ENCODE peak calls at places on chromosomes 16 and 17, in five cellular contexts. B, J, R, L and Z are unnamed samples.

GRCh38 chr17:7477392-7478275 is 1.8 kb downstream of the ZBTB4 start:
- DNase-seq in R (no peak), B (no peak), J (no peak), L (no peak), Z (peak; percentile 87)

GRCh38 chr16:57692636-57693035 is 2.0 kb upstream of the DRC7 start:
- DNase-seq in R (no peak), J (no peak), B (no peak), L (no peak), Z (no peak)

GRCh38 chr17:18356624-18357023 is 6.7 kb downstream of the SHMT1 start:
- DNase-seq in B (no peak), L (no peak), J (no peak), R (no peak), Z (no peak)

GRCh38 chr17:73613947-73614655 is 30.1 kb downstream of the SDK2 start:
- DNase-seq in L (no peak), B (no peak), J (no peak), R (peak; percentile 35), Z (peak; percentile 82)

GRCh38 chr17:40883031-40883430 is 2.0 kb downstream of the KRT20 start:
- DNase-seq in R (no peak), J (no peak), L (no peak), B (no peak), Z (no peak)

GRCh38 chr17:78862073-78863023 is 21.7 kb upstream of the USP36 start:
- DNase-seq in J (peak; percentile 79), R (no peak), L (no peak), B (peak; percentile 67), Z (no peak)

GRCh38 chr17:72392056-72393010 is 271.5 kb downstream of the SOX9 start:
- DNase-seq in J (no peak), L (no peak), R (no peak), B (no peak), Z (no peak)

GRCh38 chr17:17742133-17742621 is 60.9 kb downstream of the RAI1 start:
- DNase-seq in J (no peak), R (no peak), L (no peak), B (no peak), Z (no peak)

GRCh38 chr17:58289869-58290268 is 9.1 kb upstream of the MPO start:
- DNase-seq in R (no peak), B (peak; percentile 38), J (no peak), L (no peak), Z (no peak)

GRCh38 chr17:7295230-7296180 is 1.1 kb upstream of the YBX2 start:
- DNase-seq in L (no peak), B (no peak), R (no peak), J (no peak), Z (no peak)

GRCh38 chr17:45316271-45317112 is at the start of gene MAP3K14:
- DNase-seq in L (peak; percentile 82), B (peak; percentile 90), J (peak; percentile 54), R (peak; percentile 57), Z (peak; percentile 76)

GRCh38 chr17:44221072-44221861 is 1.8 kb upstream of the UBTF start:
- DNase-seq in R (peak; percentile 63), J (peak; percentile 55), L (peak; percentile 69), B (peak; percentile 90), Z (peak; percentile 93)

GRCh38 chr17:63337579-63337978 is 108.5 kb downstream of the CYB561 start:
- DNase-seq in L (no peak), J (no peak), R (no peak), B (no peak), Z (no peak)

GRCh38 chr16:88264641-88265285 is 118.0 kb upstream of the ZNF469 start:
- DNase-seq in L (peak; percentile 86), J (peak; percentile 93), R (no peak), B (peak; percentile 80), Z (no peak)

GRCh38 chr16:12323007-12323699 is 346.6 kb downstream of the SNX29 start:
- DNase-seq in J (no peak), L (peak; percentile 79), B (no peak), R (no peak), Z (no peak)

GRCh38 chr17:40065771-40066510 is 3.2 kb downstream of the THRA start:
- DNase-seq in R (no peak), L (no peak), B (no peak), J (no peak), Z (no peak)

GRCh38 chr16:65660390-65660789 is 538.5 kb upstream of the CDH11 start:
- DNase-seq in L (no peak), B (no peak), J (no peak), R (no peak), Z (no peak)

GRCh38 chr17:73719588-73720071 is 75.4 kb upstream of the SDK2 start:
- DNase-seq in B (peak; percentile 81), L (no peak), J (peak; percentile 61), R (peak; percentile 76), Z (no peak)